ENCODE peak calls at places on chromosome 5, in seven cellular contexts. V is AG09309, Q is breast epithelium, J is aorta, M is H7, N is transverse colon, K is kidney epithelial cell. A is an unnamed sample.

GRCh38 chr5:16957305-16958165 is 21.4 kb upstream of the MYO10 start:
- DNase-seq in Q (no peak), J (no peak), N (no peak), K (peak), V (peak), M (no peak), A (no peak)

GRCh38 chr5:123929055-123929474 is 417.1 kb downstream of the CSNK1G3 start:
- DNase-seq in V (no peak), N (no peak), M (no peak), K (no peak), Q (no peak), J (no peak), A (no peak)

GRCh38 chr5:109708813-109709212 is 19.1 kb downstream of the MAN2A1 start:
- DNase-seq in M (no peak), V (no peak), K (no peak), N (no peak), Q (no peak), J (no peak), A (no peak)

GRCh38 chr5:23440703-23441102 is 66.7 kb upstream of the PRDM9 start:
- DNase-seq in M (no peak), N (no peak), K (no peak), V (no peak), Q (no peak), J (no peak), A (no peak)

GRCh38 chr5:132491368-132492364 is 1.1 kb upstream of the IRF1 start:
- DNase-seq in M (peak), K (no peak), N (peak), J (no peak), V (no peak), Q (no peak), A (no peak)

GRCh38 chr5:73028991-73029540 is 73.2 kb downstream of the FCHO2 start:
- DNase-seq in N (no peak), V (no peak), Q (no peak), M (no peak), J (no peak), K (no peak), A (no peak)

GRCh38 chr5:92775711-92776615 is 805.1 kb downstream of the NR2F1-AS1 start:
- DNase-seq in N (no peak), M (no peak), K (peak), J (no peak), V (no peak), Q (no peak), A (no peak)

GRCh38 chr5:95858023-95858461 is 35.5 kb upstream of the GLRX start:
- DNase-seq in K (no peak), J (no peak), Q (no peak), V (peak), M (no peak), N (no peak), A (peak)

GRCh38 chr5:169895876-169896275 is 84.4 kb downstream of the INSYN2B start:
- DNase-seq in Q (no peak), J (no peak), V (no peak), K (no peak), N (no peak), M (no peak), A (peak)

GRCh38 chr5:177389368-177390169 is 5.3 kb downstream of the SLC34A1 start:
- DNase-seq in V (peak), M (no peak), J (no peak), N (no peak), Q (no peak), K (peak), A (no peak)

GRCh38 chr5:127041571-127041970 is 11.2 kb upstream of the MARCHF3 start:
- DNase-seq in M (no peak), K (no peak), N (no peak), J (no peak), V (no peak), Q (no peak), A (no peak)

GRCh38 chr5:92309336-92309991 is 926.3 kb upstream of the ARRDC3 start:
- DNase-seq in K (no peak), V (peak), M (peak), J (no peak), Q (no peak), N (no peak), A (no peak)

GRCh38 chr5:116402235-116402634 is 172.4 kb downstream of the SEMA6A start:
- DNase-seq in N (no peak), V (no peak), Q (no peak), M (no peak), K (no peak), J (no peak), A (no peak)

GRCh38 chr5:176360894-176361436 is 599 bp downstream of the KIAA1191 start:
- DNase-seq in J (no peak), N (peak), V (no peak), K (no peak), Q (no peak), M (no peak), A (peak)

GRCh38 chr5:136087961-136088871 is 44.4 kb upstream of the SMAD5 start:
- DNase-seq in N (peak), V (no peak), J (peak), Q (no peak), M (no peak), K (no peak), A (peak)

GRCh38 chr5:179318193-179318955 is 26.9 kb downstream of the ADAMTS2 start:
- DNase-seq in M (peak), J (peak), V (no peak), K (no peak), Q (no peak), N (no peak), A (no peak)

GRCh38 chr5:72238712-72239445 is 81.2 kb downstream of the MRPS27 start:
- DNase-seq in Q (no peak), M (peak), J (no peak), V (no peak), N (no peak), K (no peak), A (no peak)

GRCh38 chr5:60417500-60418181 is 282.3 kb downstream of the DEPDC1B start:
- DNase-seq in K (no peak), N (no peak), J (no peak), M (no peak), Q (no peak), V (no peak), A (no peak)

GRCh38 chr5:148352696-148353095 is 17.3 kb downstream of the SPINK9 start:
- DNase-seq in J (no peak), V (no peak), N (no peak), M (no peak), K (no peak), Q (no peak), A (no peak)

GRCh38 chr5:154238776-154239481 is 48.4 kb downstream of the GALNT10 start:
- DNase-seq in K (no peak), V (no peak), J (no peak), M (no peak), Q (no peak), N (no peak), A (no peak)

GRCh38 chr5:176639981-176640380 is 7.3 kb upstream of the TSPAN17 start:
- DNase-seq in K (no peak), J (peak), N (no peak), Q (no peak), V (no peak), M (no peak), A (peak)

GRCh38 chr5:143796753-143797152 is 15.2 kb upstream of the HMHB1 start:
- DNase-seq in K (no peak), J (no peak), Q (no peak), V (no peak), M (no peak), N (no peak), A (no peak)

GRCh38 chr5:168015506-168015905 is 275.9 kb upstream of the WWC1 start:
- DNase-seq in N (no peak), Q (no peak), J (no peak), V (peak), K (no peak), M (no peak), A (no peak)

GRCh38 chr5:179132586-179133355 is 72.6 kb downstream of the ZNF354C start:
- DNase-seq in N (no peak), J (peak), Q (no peak), K (no peak), V (no peak), M (no peak), A (no peak)

GRCh38 chr5:155150012-155150411 is 136.5 kb downstream of the KIF4B start:
- DNase-seq in V (no peak), K (no peak), J (no peak), M (no peak), N (no peak), Q (no peak), A (no peak)

GRCh38 chr5:143568105-143568504 is 164.6 kb upstream of the NR3C1 start:
- DNase-seq in M (no peak), Q (no peak), V (no peak), J (no peak), K (no peak), N (no peak), A (no peak)

GRCh38 chr5:8399471-8399870 is 530.5 kb downstream of the MTRR start:
- DNase-seq in M (no peak), N (no peak), J (no peak), K (no peak), Q (no peak), V (no peak), A (peak)

GRCh38 chr5:123125953-123126352 is 36.9 kb downstream of the PRDM6 start:
- DNase-seq in V (peak), K (peak), M (no peak), Q (no peak), J (no peak), N (no peak), A (no peak)

GRCh38 chr5:154583545-154584168 is 105.6 kb upstream of the HAND1 start:
- DNase-seq in V (no peak), K (no peak), M (no peak), N (no peak), Q (peak), J (no peak), A (no peak)

GRCh38 chr5:132013006-132013689 is 1.7 kb upstream of the ACSL6 start:
- DNase-seq in K (no peak), N (peak), Q (no peak), V (no peak), J (peak), M (no peak), A (no peak)

GRCh38 chr5:83029912-83030311 is 47.3 kb downstream of the TMEM167A start:
- DNase-seq in N (no peak), Q (no peak), J (no peak), M (no peak), V (peak), K (peak), A (no peak)

GRCh38 chr5:55173696-55174101 is 722 bp upstream of the CDC20B start:
- DNase-seq in K (no peak), Q (no peak), J (no peak), N (no peak), M (peak), V (no peak), A (no peak)

GRCh38 chr5:134053840-134054338 is 49.1 kb upstream of the VDAC1 start:
- DNase-seq in Q (no peak), V (no peak), M (no peak), N (peak), J (no peak), K (no peak), A (no peak)

GRCh38 chr5:10310073-10310779 is 2.5 kb upstream of the CMBL start:
- DNase-seq in K (no peak), Q (peak), M (no peak), N (peak), V (no peak), J (no peak), A (no peak)

GRCh38 chr5:4375640-4376039 is 764.5 kb upstream of the ADAMTS16 start:
- DNase-seq in J (no peak), K (no peak), Q (no peak), M (no peak), N (no peak), V (no peak), A (no peak)

GRCh38 chr5:172274951-172275753 is 8.4 kb downstream of the UBTD2 start:
- DNase-seq in J (no peak), Q (no peak), V (no peak), N (no peak), K (peak), M (no peak), A (peak)

GRCh38 chr5:146137967-146138403 is 32.6 kb upstream of the PLAC8L1 start:
- DNase-seq in N (peak), Q (no peak), K (no peak), V (no peak), M (no peak), J (no peak), A (peak)

GRCh38 chr5:167639213-167639612 is 652.2 kb upstream of the WWC1 start:
- DNase-seq in K (no peak), Q (no peak), N (no peak), M (no peak), J (no peak), V (no peak), A (no peak)

GRCh38 chr5:149486726-149487635 is 64.3 kb downstream of the CSNK1A1 start:
- DNase-seq in M (no peak), V (no peak), Q (no peak), J (no peak), K (peak), N (no peak), A (no peak)

GRCh38 chr5:102753889-102754498 is 1.1 kb upstream of the PAM start:
- DNase-seq in V (no peak), J (peak), K (no peak), N (no peak), Q (no peak), M (peak), A (peak)

DNA sequence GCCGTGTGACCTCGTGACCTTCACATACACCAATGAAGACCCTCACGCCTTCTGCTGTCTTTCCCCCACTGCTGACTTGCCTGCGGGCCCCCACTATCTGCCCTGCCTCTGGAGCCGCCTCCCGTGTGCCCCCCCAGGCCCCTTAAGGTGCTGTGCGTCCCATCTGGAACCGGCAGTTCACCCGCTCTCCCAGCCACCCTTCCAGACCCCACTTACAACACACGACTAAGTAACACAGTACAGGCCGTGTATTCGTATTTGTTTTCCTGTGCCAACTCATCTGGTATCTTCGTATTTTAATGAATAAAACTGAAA is 21.7 kb upstream of the TERT start:
- DNase-seq in Q (no peak), V (no peak), N (no peak), K (no peak), J (no peak), M (no peak), A (no peak)
- H3K4me3 ChIP-seq in Q (no peak), V (no peak), N (no peak), K (no peak), J (no peak), M (no peak), A (no peak)

DNA sequence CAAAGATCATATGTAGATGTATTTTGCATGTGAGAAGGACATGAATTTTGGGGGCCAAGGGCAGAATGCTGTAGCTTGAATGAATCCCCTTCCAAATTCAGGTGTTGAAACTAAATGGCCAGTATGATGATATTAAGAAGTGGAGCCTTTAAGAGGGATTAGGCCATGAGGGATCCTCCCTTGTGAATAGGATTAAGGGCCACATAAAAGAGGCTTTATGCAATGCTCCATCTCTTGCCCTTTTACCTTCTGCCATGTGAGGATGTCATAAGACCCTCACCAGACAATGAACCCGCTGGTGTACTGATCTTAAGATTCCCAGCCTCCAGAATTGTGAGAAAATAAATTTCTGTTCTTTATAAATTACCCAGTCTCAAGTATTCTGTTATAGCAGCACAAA is 206.1 kb downstream of the YTHDC2 start:
- DNase-seq in K (no peak), J (no peak), Q (no peak), N (no peak), V (no peak), M (no peak), A (no peak)
- H3K4me3 ChIP-seq in K (no peak), J (no peak), Q (no peak), N (no peak), V (no peak), M (no peak), A (no peak)

GRCh38 chr5:141371572-141372475 is 1.8 kb downstream of the PCDHGB3 start:
- DNase-seq in Q (no peak), M (no peak), K (no peak), J (no peak), N (no peak), V (no peak), A (no peak)

GRCh38 chr5:141373673-141374317 is at the start of gene PCDHGA6:
- DNase-seq in N (no peak), M (no peak), V (no peak), J (peak), Q (no peak), K (no peak), A (no peak)

GRCh38 chr5:141374627-141375026 is 936 bp downstream of the PCDHGA6 start:
- DNase-seq in Q (no peak), M (no peak), V (no peak), J (no peak), N (no peak), K (no peak), A (peak)

GRCh38 chr5:141366016-141366896 is 2.3 kb downstream of the PCDHGA5 start:
- DNase-seq in Q (no peak), J (no peak), M (no peak), K (no peak), V (no peak), N (no peak), A (no peak)

DNA sequence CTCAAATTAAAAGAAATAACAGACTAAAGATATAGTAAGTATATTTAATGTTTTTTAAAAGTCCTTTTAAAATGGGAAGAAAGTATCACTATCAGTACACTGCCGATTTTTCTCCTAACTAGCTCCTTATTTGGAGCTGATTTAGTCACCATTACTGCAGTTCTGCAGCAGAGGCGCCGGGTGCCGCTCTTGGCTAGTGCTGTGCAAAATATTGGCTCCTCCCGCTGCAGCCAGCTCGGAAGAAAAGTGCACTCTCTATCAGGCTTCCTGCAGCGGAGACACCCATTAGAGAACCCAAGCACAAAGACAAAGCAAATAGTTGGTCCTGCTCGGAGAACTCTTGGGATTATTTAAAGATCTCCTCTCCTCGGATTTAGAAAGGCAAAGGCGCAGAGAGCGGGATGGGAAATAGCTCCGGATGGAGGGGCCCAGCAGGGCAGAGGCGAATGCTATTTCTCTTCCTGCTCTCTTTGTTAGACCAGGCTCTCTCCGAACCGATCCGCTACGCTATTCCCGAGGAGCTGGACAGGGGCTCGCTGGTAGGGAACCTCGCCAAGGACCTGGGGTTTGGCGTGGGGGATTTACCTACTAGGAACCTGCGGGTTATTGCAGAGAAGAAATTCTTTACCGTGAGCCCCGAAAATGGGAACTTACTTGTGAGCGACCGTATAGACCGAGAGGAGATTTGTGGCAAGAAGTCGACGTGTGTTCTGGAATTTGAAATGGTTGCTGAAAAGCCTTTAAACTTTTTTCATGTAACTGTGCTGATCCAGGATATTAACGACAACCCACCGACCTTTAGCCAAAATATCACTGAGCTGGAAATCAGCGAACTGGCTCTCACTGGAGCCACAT is at the start of gene PCDHGB3:
- DNase-seq in K (no peak), N (peak), V (no peak), J (no peak), M (no peak), Q (no peak), A (peak)
- H3K4me3 ChIP-seq in K (no peak), N (peak), V (peak), J (no peak), M (no peak), Q (peak), A (no peak)

GRCh38 chr5:150895431-150896428 is 9.1 kb downstream of the ZNF300 start:
- DNase-seq in N (no peak), M (no peak), Q (no peak), J (no peak), V (no peak), K (no peak), A (no peak)
- H3K4me3 ChIP-seq in N (no peak), M (no peak), Q (no peak), J (peak), V (no peak), K (no peak), A (no peak)

A was measured in thyroid gland.